ENCODE peak calls at places on chromosomes 6 and 20, in nine cellular contexts. Z is stimulated activated CD4-positive, alpha-beta T cell treated with anti-CD3 and anti-CD28 coated beads, TNF-alpha, amount 100 ng/mL, for 1 hour; H is NAMALWA; J is GM04504; U is activated CD4-positive, alpha-beta T cell treated with anti-CD3 and anti-CD28 coated beads, Interleukin-2, amount 50 U/mL, for 1 hour; N is NCI-H2081; P is neuronal stem cell; E is activated T-cell treated with anti-CD3 and anti-CD28 coated beads, Interleukin-2, amount 50 U/mL, for 48 hours; C is SW 1271. B is an unnamed sample.

GRCh38 chr20:61731363-61732181 is 334.1 kb downstream of the TAF4 start:
- DNase-seq in Z (no peak), H (no peak), J (peak), U (no peak), N (no peak), P (no peak), E (no peak), C (peak), B (no peak)

GRCh38 chr6:156600678-156601077 is 176.5 kb upstream of the ARID1B start:
- DNase-seq in Z (no peak), H (no peak), J (no peak), U (no peak), N (no peak), P (no peak), E (no peak), C (no peak), B (no peak)

GRCh38 chr6:55543633-55544309 is 35.2 kb downstream of the HMGCLL1 start:
- DNase-seq in Z (no peak), H (no peak), J (no peak), U (no peak), N (no peak), P (no peak), E (no peak), C (no peak), B (no peak)

GRCh38 chr6:23180504-23181293 is 611.3 kb downstream of the HDGFL1 start:
- DNase-seq in Z (no peak), H (no peak), J (peak), U (no peak), N (peak), P (peak), E (no peak), C (no peak), B (peak)

GRCh38 chr6:132931937-132932336 is 117.6 kb downstream of the RPS12 start:
- DNase-seq in Z (no peak), H (no peak), J (peak), U (no peak), N (no peak), P (peak), E (no peak), C (no peak), B (no peak)

GRCh38 chr20:59004763-59005522 is 2.1 kb downstream of the CTSZ start:
- DNase-seq in Z (no peak), H (peak), J (no peak), U (no peak), N (no peak), P (no peak), E (no peak), C (no peak), B (peak)

GRCh38 chr6:85081102-85081501 is 316.7 kb upstream of the TBX18 start:
- DNase-seq in Z (no peak), H (no peak), J (no peak), U (no peak), N (no peak), P (no peak), E (no peak), C (no peak), B (no peak)

GRCh38 chr6:27890351-27891299 is 21.6 kb downstream of the OR2B2 start:
- DNase-seq in Z (no peak), H (peak), J (peak), U (peak), N (no peak), P (peak), E (peak), C (no peak), B (peak)

GRCh38 chr6:32622545-32623401 is 14.4 kb upstream of the HLA-DQA1 start:
- DNase-seq in Z (no peak), H (peak), J (no peak), U (peak), N (no peak), P (peak), E (peak), C (no peak), B (peak)

GRCh38 chr6:16781348-16782169 is 20.3 kb upstream of the ATXN1 start:
- DNase-seq in Z (no peak), H (no peak), J (no peak), U (no peak), N (no peak), P (no peak), E (no peak), C (no peak), B (peak)

GRCh38 chr6:28807682-28808280 is 116.0 kb downstream of the TRIM27 start:
- DNase-seq in Z (no peak), H (peak), J (no peak), U (no peak), N (peak), P (no peak), E (peak), C (peak), B (no peak)

GRCh38 chr6:97059473-97059872 is 134.9 kb downstream of the KLHL32 start:
- DNase-seq in Z (no peak), H (peak), J (no peak), U (no peak), N (no peak), P (no peak), E (no peak), C (peak), B (no peak)

GRCh38 chr6:82013561-82014275 is 233.8 kb downstream of the IBTK start:
- DNase-seq in Z (no peak), H (no peak), J (no peak), U (no peak), N (no peak), P (no peak), E (no peak), C (no peak), B (no peak)